ENCODE peak calls at places on chromosomes 1 and 21, in ten cellular contexts. One of them, this sample, is unnamed.

GRCh38 chr21:37868896-37869295 is 47.4 kb downstream of the KCNJ6 start:
- DNase-seq in left lung: no peak
- DNase-seq in neural progenitor cell: no peak
- DNase-seq in upper lobe of right lung: no peak
- DNase-seq in gastrocnemius medialis: no peak
- DNase-seq in prostate gland: no peak
- DNase-seq in spleen: no peak
- DNase-seq in brain microvascular endothelial cell: peak
- DNase-seq in Panc1: no peak
- DNase-seq in cardiac muscle cell: no peak
- DNase-seq in this sample: no peak

GRCh38 chr1:211876849-211877248 is 46.3 kb upstream of the LPGAT1 start:
- DNase-seq in Panc1: no peak
- DNase-seq in prostate gland: no peak
- DNase-seq in gastrocnemius medialis: no peak
- DNase-seq in cardiac muscle cell: no peak
- DNase-seq in spleen: no peak
- DNase-seq in brain microvascular endothelial cell: no peak
- DNase-seq in left lung: no peak
- DNase-seq in neural progenitor cell: no peak
- DNase-seq in upper lobe of right lung: no peak
- DNase-seq in this sample: no peak

GRCh38 chr1:2061065-2061778 is 11.0 kb downstream of the PRKCZ start:
- DNase-seq in prostate gland: no peak
- DNase-seq in upper lobe of right lung: peak
- DNase-seq in Panc1: no peak
- DNase-seq in spleen: no peak
- DNase-seq in left lung: peak
- DNase-seq in brain microvascular endothelial cell: no peak
- DNase-seq in gastrocnemius medialis: no peak
- DNase-seq in cardiac muscle cell: no peak
- DNase-seq in neural progenitor cell: no peak
- DNase-seq in this sample: no peak

GRCh38 chr1:244970661-244971523 is 106.5 kb upstream of the HNRNPU start:
- DNase-seq in gastrocnemius medialis: peak
- DNase-seq in left lung: peak
- DNase-seq in cardiac muscle cell: peak
- DNase-seq in Panc1: peak
- DNase-seq in neural progenitor cell: peak
- DNase-seq in prostate gland: peak
- DNase-seq in brain microvascular endothelial cell: peak
- DNase-seq in upper lobe of right lung: peak
- DNase-seq in spleen: peak
- DNase-seq in this sample: peak

GRCh38 chr1:212990276-212990675 is 25.4 kb downstream of the ANGEL2 start:
- DNase-seq in spleen: no peak
- DNase-seq in upper lobe of right lung: no peak
- DNase-seq in neural progenitor cell: no peak
- DNase-seq in left lung: no peak
- DNase-seq in prostate gland: no peak
- DNase-seq in brain microvascular endothelial cell: no peak
- DNase-seq in Panc1: no peak
- DNase-seq in cardiac muscle cell: no peak
- DNase-seq in gastrocnemius medialis: no peak
- DNase-seq in this sample: no peak

GRCh38 chr1:43705982-43706597 is 1.2 kb upstream of the ST3GAL3 start:
- DNase-seq in Panc1: no peak
- DNase-seq in upper lobe of right lung: no peak
- DNase-seq in prostate gland: no peak
- DNase-seq in brain microvascular endothelial cell: no peak
- DNase-seq in cardiac muscle cell: no peak
- DNase-seq in spleen: no peak
- DNase-seq in left lung: no peak
- DNase-seq in gastrocnemius medialis: no peak
- DNase-seq in neural progenitor cell: peak
- DNase-seq in this sample: no peak

GRCh38 chr1:68281946-68282615 is 49.8 kb upstream of the WLS start:
- DNase-seq in prostate gland: no peak
- DNase-seq in Panc1: no peak
- DNase-seq in gastrocnemius medialis: no peak
- DNase-seq in spleen: no peak
- DNase-seq in left lung: no peak
- DNase-seq in neural progenitor cell: no peak
- DNase-seq in brain microvascular endothelial cell: no peak
- DNase-seq in cardiac muscle cell: no peak
- DNase-seq in upper lobe of right lung: no peak
- DNase-seq in this sample: no peak

GRCh38 chr21:38300180-38300579 is 43.4 kb downstream of the KCNJ15 start:
- DNase-seq in cardiac muscle cell: no peak
- DNase-seq in upper lobe of right lung: no peak
- DNase-seq in left lung: no peak
- DNase-seq in neural progenitor cell: no peak
- DNase-seq in gastrocnemius medialis: no peak
- DNase-seq in spleen: no peak
- DNase-seq in brain microvascular endothelial cell: no peak
- DNase-seq in Panc1: no peak
- DNase-seq in prostate gland: no peak
- DNase-seq in this sample: no peak

GRCh38 chr21:16569679-16570078 is 839.9 kb downstream of the USP25 start:
- DNase-seq in Panc1: no peak
- DNase-seq in gastrocnemius medialis: no peak
- DNase-seq in prostate gland: no peak
- DNase-seq in left lung: no peak
- DNase-seq in upper lobe of right lung: no peak
- DNase-seq in neural progenitor cell: no peak
- DNase-seq in brain microvascular endothelial cell: peak
- DNase-seq in cardiac muscle cell: no peak
- DNase-seq in spleen: no peak
- DNase-seq in this sample: no peak

GRCh38 chr1:113091988-113092602 is 19.1 kb downstream of the LRIG2 start:
- DNase-seq in brain microvascular endothelial cell: no peak
- DNase-seq in Panc1: no peak
- DNase-seq in gastrocnemius medialis: no peak
- DNase-seq in neural progenitor cell: no peak
- DNase-seq in prostate gland: no peak
- DNase-seq in spleen: no peak
- DNase-seq in left lung: no peak
- DNase-seq in cardiac muscle cell: peak
- DNase-seq in upper lobe of right lung: no peak
- DNase-seq in this sample: no peak
- H3K27ac ChIP-seq in brain microvascular endothelial cell: no peak
- H3K27ac ChIP-seq in Panc1: no peak
- H3K27ac ChIP-seq in gastrocnemius medialis: no peak
- H3K27ac ChIP-seq in neural progenitor cell: no peak
- H3K27ac ChIP-seq in prostate gland: no peak
- H3K27ac ChIP-seq in spleen: no peak
- H3K27ac ChIP-seq in left lung: no peak
- H3K27ac ChIP-seq in cardiac muscle cell: peak
- H3K27ac ChIP-seq in upper lobe of right lung: no peak
- H3K27ac ChIP-seq in this sample: no peak

GRCh38 chr21:14617836-14618235 is 71.7 kb upstream of the SAMSN1 start:
- DNase-seq in prostate gland: no peak
- DNase-seq in Panc1: no peak
- DNase-seq in cardiac muscle cell: peak
- DNase-seq in gastrocnemius medialis: no peak
- DNase-seq in left lung: no peak
- DNase-seq in spleen: no peak
- DNase-seq in neural progenitor cell: no peak
- DNase-seq in upper lobe of right lung: no peak
- DNase-seq in brain microvascular endothelial cell: no peak
- DNase-seq in this sample: no peak

GRCh38 chr21:14620152-14620551 is 74.0 kb upstream of the SAMSN1 start:
- DNase-seq in neural progenitor cell: no peak
- DNase-seq in Panc1: no peak
- DNase-seq in spleen: no peak
- DNase-seq in upper lobe of right lung: no peak
- DNase-seq in brain microvascular endothelial cell: no peak
- DNase-seq in cardiac muscle cell: no peak
- DNase-seq in prostate gland: no peak
- DNase-seq in gastrocnemius medialis: no peak
- DNase-seq in left lung: no peak
- DNase-seq in this sample: no peak

GRCh38 chr21:14614287-14614686 is 68.2 kb upstream of the SAMSN1 start:
- DNase-seq in gastrocnemius medialis: no peak
- DNase-seq in neural progenitor cell: no peak
- DNase-seq in spleen: no peak
- DNase-seq in left lung: no peak
- DNase-seq in Panc1: no peak
- DNase-seq in prostate gland: no peak
- DNase-seq in upper lobe of right lung: no peak
- DNase-seq in cardiac muscle cell: no peak
- DNase-seq in brain microvascular endothelial cell: no peak
- DNase-seq in this sample: no peak

GRCh38 chr21:14616303-14617039 is 70.4 kb upstream of the SAMSN1 start:
- DNase-seq in spleen: no peak
- DNase-seq in gastrocnemius medialis: no peak
- DNase-seq in brain microvascular endothelial cell: no peak
- DNase-seq in cardiac muscle cell: no peak
- DNase-seq in Panc1: no peak
- DNase-seq in prostate gland: no peak
- DNase-seq in left lung: no peak
- DNase-seq in upper lobe of right lung: no peak
- DNase-seq in neural progenitor cell: no peak
- DNase-seq in this sample: no peak

GRCh38 chr21:14617040-14617393 is 70.9 kb upstream of the SAMSN1 start:
- DNase-seq in spleen: no peak
- DNase-seq in gastrocnemius medialis: no peak
- DNase-seq in neural progenitor cell: no peak
- DNase-seq in left lung: no peak
- DNase-seq in brain microvascular endothelial cell: no peak
- DNase-seq in upper lobe of right lung: no peak
- DNase-seq in cardiac muscle cell: no peak
- DNase-seq in prostate gland: no peak
- DNase-seq in Panc1: no peak
- DNase-seq in this sample: no peak
- H3K4me3 ChIP-seq in spleen: no peak
- H3K4me3 ChIP-seq in gastrocnemius medialis: no peak
- H3K4me3 ChIP-seq in neural progenitor cell: no peak
- H3K4me3 ChIP-seq in left lung: no peak
- H3K4me3 ChIP-seq in brain microvascular endothelial cell: no peak
- H3K4me3 ChIP-seq in upper lobe of right lung: no peak
- H3K4me3 ChIP-seq in cardiac muscle cell: no peak
- H3K4me3 ChIP-seq in prostate gland: no peak
- H3K4me3 ChIP-seq in Panc1: no peak
- H3K4me3 ChIP-seq in this sample: no peak

DNA sequence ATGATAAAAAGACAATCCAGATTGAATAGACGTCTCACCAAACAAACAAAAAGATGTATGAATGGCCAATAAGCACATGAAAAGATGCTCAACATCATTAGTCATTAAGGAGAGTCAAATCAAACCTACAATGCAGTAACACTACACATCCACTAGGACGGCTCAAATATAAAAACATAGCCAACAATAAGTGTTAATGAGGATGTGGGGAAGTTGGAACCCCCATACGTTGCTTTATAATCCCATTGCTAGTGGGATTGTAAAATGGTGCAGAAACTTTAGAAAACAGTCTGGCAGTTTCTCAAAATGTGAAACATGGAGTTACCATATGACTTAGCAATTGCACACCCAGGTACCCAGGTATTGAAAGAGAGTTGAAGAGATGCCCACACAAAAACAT is 14.7 kb upstream of the IL24 start:
- DNase-seq in neural progenitor cell: no peak
- DNase-seq in left lung: no peak
- DNase-seq in gastrocnemius medialis: no peak
- DNase-seq in spleen: no peak
- DNase-seq in prostate gland: no peak
- DNase-seq in cardiac muscle cell: no peak
- DNase-seq in upper lobe of right lung: no peak
- DNase-seq in brain microvascular endothelial cell: no peak
- DNase-seq in Panc1: no peak
- DNase-seq in this sample: no peak
- TF ChIP-seq CTCF in neural progenitor cell: peak
- TF ChIP-seq CTCF in left lung: no peak
- TF ChIP-seq CTCF in gastrocnemius medialis: no peak
- TF ChIP-seq CTCF in spleen: no peak
- TF ChIP-seq CTCF in prostate gland: no peak
- TF ChIP-seq CTCF in cardiac muscle cell: no peak
- TF ChIP-seq CTCF in upper lobe of right lung: no peak
- TF ChIP-seq CTCF in brain microvascular endothelial cell: no peak
- TF ChIP-seq CTCF in Panc1: no peak
- TF ChIP-seq CTCF in this sample: peak

GRCh38 chr1:224541901-224542610 is 74.1 kb upstream of the CNIH3 start:
- DNase-seq in neural progenitor cell: no peak
- DNase-seq in cardiac muscle cell: peak
- DNase-seq in upper lobe of right lung: no peak
- DNase-seq in left lung: no peak
- DNase-seq in prostate gland: no peak
- DNase-seq in brain microvascular endothelial cell: no peak
- DNase-seq in spleen: no peak
- DNase-seq in gastrocnemius medialis: no peak
- DNase-seq in Panc1: no peak
- DNase-seq in this sample: no peak

GRCh38 chr1:224544276-224544675 is 71.8 kb upstream of the CNIH3 start:
- DNase-seq in cardiac muscle cell: no peak
- DNase-seq in upper lobe of right lung: no peak
- DNase-seq in Panc1: no peak
- DNase-seq in left lung: no peak
- DNase-seq in brain microvascular endothelial cell: no peak
- DNase-seq in prostate gland: no peak
- DNase-seq in spleen: no peak
- DNase-seq in neural progenitor cell: no peak
- DNase-seq in gastrocnemius medialis: no peak
- DNase-seq in this sample: no peak

GRCh38 chr1:224543453-224543852 is 72.7 kb upstream of the CNIH3 start:
- DNase-seq in brain microvascular endothelial cell: no peak
- DNase-seq in upper lobe of right lung: no peak
- DNase-seq in left lung: no peak
- DNase-seq in gastrocnemius medialis: no peak
- DNase-seq in prostate gland: no peak
- DNase-seq in Panc1: no peak
- DNase-seq in spleen: no peak
- DNase-seq in cardiac muscle cell: no peak
- DNase-seq in neural progenitor cell: no peak
- DNase-seq in this sample: no peak

GRCh38 chr1:224541072-224541790 is 74.9 kb upstream of the CNIH3 start:
- DNase-seq in neural progenitor cell: no peak
- DNase-seq in Panc1: no peak
- DNase-seq in prostate gland: no peak
- DNase-seq in gastrocnemius medialis: no peak
- DNase-seq in brain microvascular endothelial cell: no peak
- DNase-seq in left lung: no peak
- DNase-seq in spleen: no peak
- DNase-seq in upper lobe of right lung: no peak
- DNase-seq in cardiac muscle cell: peak
- DNase-seq in this sample: no peak

DNA sequence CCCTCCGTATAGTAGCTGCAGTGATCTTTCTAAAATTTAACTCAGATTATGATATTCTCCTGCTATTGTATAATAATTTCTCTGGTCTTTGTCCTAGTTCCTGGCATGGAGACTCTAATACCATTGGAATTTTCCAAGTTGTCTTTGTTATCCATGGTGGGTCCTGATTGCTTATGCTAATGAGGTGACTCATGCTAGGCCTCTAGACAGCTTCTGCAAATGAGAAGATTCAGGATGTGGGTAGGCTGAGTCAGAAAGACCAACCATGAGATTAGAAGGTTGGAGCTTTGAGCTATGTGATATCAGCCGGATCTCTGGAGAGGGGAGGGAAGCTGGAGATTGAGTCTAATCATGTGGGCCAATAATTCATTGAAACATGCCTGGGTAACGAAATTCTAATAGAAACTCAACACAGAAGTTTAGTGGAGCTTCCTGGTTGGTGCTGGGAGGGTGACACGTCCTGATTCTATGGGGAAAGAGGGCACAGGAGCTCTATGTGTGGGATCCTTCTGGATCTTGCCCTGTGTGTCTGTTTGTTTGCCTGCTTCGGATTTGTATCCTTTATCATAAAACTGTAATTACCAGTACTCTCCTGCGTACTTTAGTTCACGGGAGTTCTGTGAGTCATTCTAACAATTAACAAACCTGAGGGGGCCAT is 73.2 kb upstream of the CNIH3 start:
- DNase-seq in cardiac muscle cell: peak
- DNase-seq in neural progenitor cell: no peak
- DNase-seq in Panc1: no peak
- DNase-seq in gastrocnemius medialis: no peak
- DNase-seq in upper lobe of right lung: no peak
- DNase-seq in spleen: no peak
- DNase-seq in prostate gland: no peak
- DNase-seq in left lung: no peak
- DNase-seq in brain microvascular endothelial cell: peak
- DNase-seq in this sample: peak
- H3K27ac ChIP-seq in cardiac muscle cell: no peak
- H3K27ac ChIP-seq in neural progenitor cell: no peak
- H3K27ac ChIP-seq in Panc1: no peak
- H3K27ac ChIP-seq in gastrocnemius medialis: peak
- H3K27ac ChIP-seq in upper lobe of right lung: no peak
- H3K27ac ChIP-seq in spleen: no peak
- H3K27ac ChIP-seq in prostate gland: no peak
- H3K27ac ChIP-seq in left lung: peak
- H3K27ac ChIP-seq in brain microvascular endothelial cell: peak
- H3K27ac ChIP-seq in this sample: peak

This sample was measured in AG04450.